ENCODE peak calls at places on chromosomes 4 and X, in five cellular contexts. U is cardiac fibroblast, X is Caco-2, H is H1, V is heart right ventricle. S is an unnamed sample.

GRCh38 chr4:122783301-122784215 is 43.1 kb upstream of the FGF2 start:
- DNase-seq in U (peak; percentile 94), X (peak; percentile 43), H (peak; percentile 72), V (peak; percentile 58), S (peak; percentile 94)

GRCh38 chr4:160947653-160948052 is 1216.1 kb downstream of the FSTL5 start:
- DNase-seq in U (no peak), X (no peak), H (no peak), V (no peak), S (no peak)

GRCh38 chr4:184824081-184824775 is 1.5 kb downstream of the ACSL1 start:
- DNase-seq in U (no peak), X (no peak), H (no peak), V (no peak), S (no peak)

GRCh38 chrX:82764521-82764920 is 743.6 kb upstream of the POU3F4 start:
- DNase-seq in U (no peak), X (no peak), H (no peak), V (no peak), S (no peak)

GRCh38 chrX:114152130-114152529 is 431.8 kb upstream of the HTR2C start:
- DNase-seq in U (peak; percentile 61), X (no peak), H (no peak), V (no peak), S (peak; percentile 72)

GRCh38 chr4:151034829-151035228 is 19.7 kb upstream of the LRBA start:
- DNase-seq in U (no peak), X (no peak), H (no peak), V (no peak), S (no peak)

GRCh38 chr4:17494258-17494657 is 17.6 kb downstream of the QDPR start:
- DNase-seq in U (peak; percentile 67), X (no peak), H (no peak), V (no peak), S (peak; percentile 64)

GRCh38 chrX:71251456-71251973 is 2.4 kb downstream of the ZMYM3 start:
- DNase-seq in U (peak; percentile 2), X (no peak), H (no peak), V (no peak), S (no peak)

GRCh38 chrX:50877310-50877709 is 33.2 kb upstream of the BMP15 start:
- DNase-seq in U (peak; percentile 31), X (no peak), H (no peak), V (no peak), S (peak; percentile 46)

DNA sequence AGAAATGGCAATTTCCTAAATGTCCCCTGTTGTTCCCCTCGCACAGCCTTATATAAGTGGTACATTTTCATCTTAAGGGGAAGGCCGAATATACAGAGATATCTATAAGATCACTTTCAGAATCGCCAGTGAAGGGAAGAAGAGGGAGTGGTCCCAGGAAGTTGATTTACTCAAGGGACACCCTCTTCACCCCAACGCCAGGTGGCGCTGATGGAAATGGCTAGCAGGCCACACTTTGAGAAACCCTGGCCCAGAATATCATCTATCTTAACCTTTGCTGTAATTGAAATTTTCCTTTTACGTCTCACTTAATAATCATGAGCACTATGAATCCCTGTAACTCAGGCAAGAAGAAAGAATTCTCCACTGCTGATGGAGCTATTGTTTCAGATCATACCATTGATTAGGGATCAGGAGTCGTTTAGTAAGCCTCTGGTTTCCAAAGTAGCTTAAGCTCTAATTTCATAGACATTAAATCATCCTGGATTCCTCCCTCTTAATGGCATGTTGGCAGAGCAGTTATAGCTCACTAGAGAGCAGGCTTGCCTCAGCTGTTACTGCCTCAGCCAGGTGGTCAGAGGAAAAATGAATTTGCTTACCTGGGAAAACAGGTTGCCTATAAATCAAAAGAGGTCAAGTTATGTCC is 941.3 kb upstream of the TENM3 start:
- DNase-seq in U (peak; percentile 10), X (peak; percentile 47), H (peak; percentile 69), V (peak; percentile 17), S (peak; percentile 3)
- TF ChIP-seq CTCF in U (peak; percentile 24), X (peak; percentile 81), H (peak; percentile 76), V (peak; percentile 31), S (peak; percentile 11)

GRCh38 chr4:70559216-70559830 is 32.7 kb upstream of the AMBN start:
- DNase-seq in U (peak; percentile 57), X (peak; percentile 53), H (peak; percentile 53), V (no peak), S (peak; percentile 62)
- TF ChIP-seq CTCF in U (peak; percentile 76), X (peak; percentile 78), H (peak; percentile 81), V (peak; percentile 61), S (peak; percentile 94)

DNA sequence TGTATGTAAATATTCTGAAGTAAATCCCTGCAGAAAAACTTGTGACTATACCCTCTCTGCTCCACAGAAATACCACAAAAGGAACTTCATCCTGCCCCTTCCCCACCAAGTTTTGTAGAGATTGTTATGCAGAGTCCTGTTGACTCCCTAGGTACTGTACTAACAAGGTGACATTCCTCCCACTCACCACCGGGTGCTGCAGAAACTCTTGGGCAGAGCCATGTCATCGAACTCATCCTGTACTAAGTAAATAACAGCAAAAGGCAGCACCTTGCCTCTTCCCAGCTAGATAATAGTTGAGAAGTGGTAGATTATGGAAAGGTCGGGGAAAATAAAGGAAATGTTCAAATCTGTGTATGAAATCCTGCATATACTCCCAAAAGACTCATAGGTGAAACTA is 233.3 kb downstream of the STPG2 start:
- DNase-seq in U (no peak), X (no peak), H (no peak), V (no peak), S (no peak)
- TF ChIP-seq CTCF in U (peak; percentile 8), X (no peak), H (peak; percentile 63), V (no peak), S (no peak)

GRCh38 chr4:95204873-95205272 is 343.9 kb downstream of the UNC5C start:
- DNase-seq in U (no peak), X (no peak), H (no peak), V (no peak), S (no peak)
- TF ChIP-seq CTCF in U (peak; percentile 23), X (peak; percentile 41), H (peak; percentile 64), V (no peak), S (peak; percentile 20)

DNA sequence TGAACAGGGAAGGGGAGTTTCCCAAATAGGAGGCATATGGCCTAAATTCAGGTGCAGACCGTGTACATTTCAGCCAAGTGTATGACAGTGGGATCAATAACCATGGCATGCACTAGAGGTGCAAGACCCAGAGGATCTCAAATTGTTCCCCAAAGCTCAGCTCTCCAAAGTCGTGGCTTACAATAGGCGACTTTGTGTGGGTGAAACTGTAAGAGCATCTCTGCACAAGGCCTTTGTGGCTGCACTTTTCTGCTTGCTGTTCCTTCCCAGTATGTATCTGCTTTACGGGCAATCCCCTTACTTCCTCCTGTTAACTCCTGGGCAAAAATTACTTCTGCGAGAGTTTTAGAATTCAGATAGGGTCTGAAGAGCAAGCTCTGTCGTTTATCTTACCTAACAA is 518.3 kb upstream of the ZFP42 start:
- DNase-seq in U (no peak), X (no peak), H (no peak), V (no peak), S (no peak)
- TF ChIP-seq CTCF in U (no peak), X (no peak), H (no peak), V (no peak), S (no peak)

GRCh38 chrX:150767475-150768131 is 74.4 kb downstream of the MTMR1 start:
- DNase-seq in U (peak; percentile 84), X (no peak), H (no peak), V (no peak), S (peak; percentile 91)
- TF ChIP-seq CTCF in U (no peak), X (no peak), H (no peak), V (no peak), S (no peak)

GRCh38 chrX:129760981-129761380 is 18.8 kb upstream of the SASH3 start:
- DNase-seq in U (no peak), X (no peak), H (no peak), V (no peak), S (no peak)

GRCh38 chrX:129760155-129760554 is 19.6 kb upstream of the SASH3 start:
- DNase-seq in U (no peak), X (no peak), H (no peak), V (no peak), S (no peak)

GRCh38 chrX:129761596-129761995 is 18.2 kb upstream of the SASH3 start:
- DNase-seq in U (no peak), X (no peak), H (no peak), V (no peak), S (no peak)

GRCh38 chrX:129762448-129762847 is 17.3 kb upstream of the SASH3 start:
- DNase-seq in U (no peak), X (no peak), H (no peak), V (no peak), S (no peak)

DNA sequence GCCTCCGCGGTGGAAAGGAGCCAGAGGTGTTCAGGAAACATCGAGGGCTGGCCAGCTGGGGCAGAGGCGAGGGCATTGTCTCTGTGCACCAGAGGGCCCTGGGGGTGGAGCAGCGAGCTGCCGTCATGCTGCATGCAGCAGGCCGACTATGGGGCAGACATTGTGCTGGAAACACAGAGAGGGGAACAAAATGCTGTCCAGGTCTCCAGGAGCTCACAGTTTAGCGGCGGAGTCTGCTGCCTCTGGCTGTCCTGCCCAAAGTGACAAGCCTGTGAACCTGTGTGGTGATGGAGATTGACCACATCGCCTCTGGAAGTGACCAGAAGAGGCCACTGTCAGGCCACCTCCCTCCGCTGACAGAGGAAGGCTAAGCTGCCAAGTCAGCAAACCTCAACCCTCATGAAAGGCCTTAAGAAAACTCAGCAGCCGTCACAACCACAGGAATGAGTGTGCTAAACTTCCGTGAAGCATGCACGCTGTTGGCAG is 20.1 kb upstream of the SASH3 start:
- DNase-seq in U (peak; percentile 86), X (no peak), H (no peak), V (peak; percentile 30), S (peak; percentile 81)
- TF ChIP-seq CTCF in U (no peak), X (no peak), H (peak; percentile 5), V (peak; percentile 9), S (no peak)

DNA sequence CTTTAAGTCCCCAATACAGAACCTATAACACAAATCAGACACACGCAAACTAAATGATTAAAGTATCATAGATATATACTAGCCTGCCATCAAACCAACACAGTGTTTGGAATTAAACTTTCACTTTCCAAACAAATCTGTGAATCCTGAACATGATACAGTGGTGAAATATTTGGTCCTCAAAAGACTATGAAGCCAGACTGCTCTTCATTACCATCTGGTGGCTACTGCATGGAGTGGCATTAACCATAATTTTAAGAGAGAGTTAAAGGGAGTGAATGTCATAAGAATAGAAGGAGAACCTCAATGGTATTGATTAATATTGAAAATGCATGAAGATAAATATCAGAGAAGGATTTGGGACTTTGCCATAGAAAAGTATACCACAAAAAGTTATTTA is 9.2 kb upstream of the GABRA4 start:
- DNase-seq in U (peak; percentile 7), X (no peak), H (no peak), V (no peak), S (peak; percentile 30)
- TF ChIP-seq CTCF in U (peak; percentile 41), X (peak; percentile 42), H (peak; percentile 28), V (peak; percentile 37), S (peak; percentile 53)